ENCODE peak calls at places on chromosomes 1 and 21, in seven cellular contexts. L, A, K, X, E, N and Z are unnamed samples.

GRCh38 chr1:54577612-54578011 is 29.6 kb downstream of the ACOT11 start:
- DNase-seq in X (peak; percentile 9), L (no peak), E (no peak), N (no peak), A (peak; percentile 93), K (peak; percentile 94), Z (peak; percentile 66)

GRCh38 chr1:39105841-39106765 is 80.0 kb downstream of the NDUFS5 start:
- DNase-seq in K (peak; percentile 81), E (peak; percentile 42), X (no peak), A (peak; percentile 84), L (no peak), N (no peak), Z (no peak)

GRCh38 chr1:59104191-59104760 is 192.6 kb upstream of the FGGY start:
- DNase-seq in A (no peak), E (no peak), N (no peak), L (no peak), K (no peak), X (no peak), Z (no peak)

GRCh38 chr1:230208619-230209261 is 141.7 kb downstream of the GALNT2 start:
- DNase-seq in X (no peak), L (no peak), A (no peak), K (no peak), N (no peak), E (no peak), Z (no peak)

GRCh38 chr1:93774707-93775106 is 93.1 kb upstream of the BCAR3 start:
- DNase-seq in N (no peak), K (no peak), X (peak; percentile 54), A (no peak), L (no peak), E (no peak), Z (no peak)

GRCh38 chr1:31788138-31788824 is 24.1 kb upstream of the ADGRB2 start:
- DNase-seq in K (peak; percentile 96), L (peak; percentile 79), N (peak; percentile 93), X (peak; percentile 74), A (peak; percentile 99), E (peak; percentile 86), Z (peak; percentile 97)

GRCh38 chr1:171636141-171636540 is 14.1 kb downstream of the MYOCOS start:
- DNase-seq in X (no peak), N (no peak), K (no peak), E (no peak), A (peak; percentile 43), L (no peak), Z (no peak)

GRCh38 chr1:81549588-81550127 is 251.1 kb upstream of the ADGRL2 start:
- DNase-seq in X (peak; percentile 19), A (no peak), E (no peak), N (no peak), K (no peak), L (peak; percentile 23), Z (no peak)

GRCh38 chr1:197913495-197914276 is 3.5 kb upstream of the LHX9 start:
- DNase-seq in A (no peak), N (no peak), E (no peak), X (no peak), L (no peak), K (no peak), Z (no peak)

GRCh38 chr1:26283226-26283853 is 3.5 kb downstream of the SH3BGRL3 start:
- DNase-seq in K (no peak), X (no peak), A (no peak), L (no peak), E (no peak), N (no peak), Z (no peak)

GRCh38 chr1:19971657-19972056 is 7.8 kb downstream of the PLA2G2A start:
- DNase-seq in L (no peak), N (no peak), K (no peak), A (no peak), E (no peak), X (no peak), Z (no peak)

GRCh38 chr21:46092811-46093667 is 4.9 kb upstream of the COL6A2 start:
- DNase-seq in K (peak; percentile 90), A (peak; percentile 73), X (no peak), E (no peak), L (no peak), N (peak; percentile 17), Z (no peak)

GRCh38 chr1:180043785-180044184 is 89.2 kb downstream of the CEP350 start:
- DNase-seq in K (no peak), L (no peak), A (no peak), X (no peak), N (no peak), E (no peak), Z (no peak)

GRCh38 chr1:212749924-212750535 is 41.5 kb downstream of the NSL1 start:
- DNase-seq in A (no peak), E (no peak), K (no peak), N (no peak), X (peak; percentile 52), L (peak; percentile 76), Z (peak; percentile 88)

GRCh38 chr1:205658943-205659581 is 21.2 kb downstream of the SLC45A3 start:
- DNase-seq in K (peak; percentile 88), A (peak; percentile 95), E (peak; percentile 76), L (peak; percentile 81), N (peak; percentile 72), X (no peak), Z (peak; percentile 72)

GRCh38 chr1:223258751-223259177 is 105.2 kb downstream of the SUSD4 start:
- DNase-seq in A (no peak), N (no peak), K (no peak), E (no peak), X (peak; percentile 71), L (peak; percentile 19), Z (no peak)

GRCh38 chr1:202888204-202888506 is 794 bp downstream of the RABIF start:
- DNase-seq in A (no peak), N (no peak), E (no peak), K (no peak), X (peak; percentile 56), L (no peak), Z (peak; percentile 46)

GRCh38 chr1:202836616-202837403 is 26.1 kb downstream of the PCAT6 start:
- DNase-seq in L (no peak), A (no peak), K (no peak), E (no peak), X (no peak), N (no peak), Z (no peak)

GRCh38 chr21:23899561-23899960 is 1707.7 kb downstream of the MRPL39 start:
- DNase-seq in K (no peak), A (no peak), L (no peak), E (no peak), N (no peak), X (no peak), Z (no peak)

GRCh38 chr1:6423321-6423999 is 1.1 kb upstream of the ESPN start:
- DNase-seq in N (no peak), L (peak; percentile 73), E (no peak), X (peak; percentile 48), K (no peak), A (no peak), Z (no peak)

GRCh38 chr1:157140068-157140588 is 1.9 kb upstream of the ETV3 start:
- DNase-seq in X (no peak), L (no peak), E (no peak), N (no peak), K (no peak), A (no peak), Z (no peak)

GRCh38 chr1:30743584-30744059 is 14.0 kb downstream of the LAPTM5 start:
- DNase-seq in K (no peak), X (no peak), A (no peak), E (no peak), L (no peak), N (no peak), Z (no peak)

GRCh38 chr1:154955039-154955717 is 721 bp downstream of the PBXIP1 start:
- DNase-seq in X (peak; percentile 76), L (no peak), E (no peak), N (no peak), A (no peak), K (peak; percentile 80), Z (no peak)

GRCh38 chr1:183327429-183328290 is 90.5 kb downstream of the NMNAT2 start:
- DNase-seq in L (no peak), N (no peak), E (no peak), K (peak; percentile 84), X (no peak), A (no peak), Z (no peak)

GRCh38 chr1:27785763-27786162 is 12.7 kb downstream of the STX12 start:
- DNase-seq in L (no peak), N (no peak), E (no peak), X (peak; percentile 36), A (no peak), K (no peak), Z (no peak)

GRCh38 chr1:51555866-51556619 is 37.0 kb upstream of the EPS15 start:
- DNase-seq in N (no peak), X (no peak), A (no peak), L (no peak), K (no peak), E (no peak), Z (no peak)

GRCh38 chr1:219076536-219076935 is 97.1 kb upstream of the LYPLAL1 start:
- DNase-seq in X (no peak), K (no peak), L (no peak), E (no peak), N (no peak), A (no peak), Z (no peak)

GRCh38 chr21:33510826-33511225 is 19.3 kb upstream of the DNAJC28 start:
- DNase-seq in L (no peak), A (no peak), E (no peak), K (no peak), N (no peak), X (no peak), Z (no peak)